ENCODE peak calls at places on chromosomes 12 and 14, in seven cellular contexts. L is MM.1S, U is PC-3, S is neural progenitor cell, X is hepatocyte, D is GM23248, Y is K562. T is an unnamed sample.

GRCh38 chr14:55000381-55000780 is 26.5 kb downstream of the WDHD1 start:
- DNase-seq in L (no peak), S (no peak), X (no peak), U (no peak), Y (no peak), D (no peak), T (no peak)

GRCh38 chr14:90453401-90453951 is 56.6 kb downstream of the CALM1 start:
- DNase-seq in D (peak; percentile 10), U (no peak), S (no peak), L (no peak), X (peak; percentile 44), Y (no peak), T (no peak)

GRCh38 chr14:24165785-24166184 is 4.7 kb downstream of the IRF9 start:
- DNase-seq in X (no peak), S (no peak), Y (no peak), D (no peak), L (no peak), U (no peak), T (no peak)

GRCh38 chr12:77830502-77830901 is at the start of gene NAV3:
- DNase-seq in S (no peak), U (no peak), Y (no peak), D (peak; percentile 15), X (no peak), L (no peak), T (no peak)

GRCh38 chr12:74286254-74286653 is 251.4 kb upstream of the ATXN7L3B start:
- DNase-seq in L (no peak), S (no peak), D (no peak), X (no peak), U (no peak), Y (no peak), T (no peak)

GRCh38 chr12:30823140-30823669 is 68.5 kb upstream of the CAPRIN2 start:
- DNase-seq in X (peak; percentile 74), D (peak; percentile 51), L (no peak), Y (no peak), S (peak; percentile 59), U (no peak), T (no peak)

GRCh38 chr12:6827437-6827894 is 741 bp upstream of the P3H3 start:
- DNase-seq in D (peak; percentile 90), X (peak; percentile 91), L (no peak), S (peak; percentile 91), Y (peak; percentile 56), U (peak; percentile 60), T (peak; percentile 62)

GRCh38 chr14:60067911-60068310 is 23.8 kb upstream of the PCNX4 start:
- DNase-seq in Y (no peak), D (no peak), L (no peak), X (no peak), S (peak; percentile 7), U (no peak), T (no peak)

GRCh38 chr14:104228221-104228620 is 89.8 kb downstream of the KIF26A start:
- DNase-seq in Y (no peak), X (no peak), D (no peak), L (no peak), U (no peak), S (no peak), T (no peak)

GRCh38 chr14:61608245-61609142 is 86.8 kb upstream of the HIF1A start:
- DNase-seq in L (no peak), S (peak; percentile 87), U (peak; percentile 41), D (peak; percentile 55), Y (no peak), X (no peak), T (no peak)

GRCh38 chr12:28497889-28498411 is 307.7 kb downstream of the CCDC91 start:
- DNase-seq in D (peak; percentile 49), Y (no peak), S (no peak), X (no peak), U (peak; percentile 93), L (peak; percentile 26), T (no peak)

GRCh38 chr14:104513641-104514046 is 65.9 kb upstream of the C14orf180 start:
- DNase-seq in D (no peak), Y (no peak), L (no peak), X (no peak), U (no peak), S (no peak), T (no peak)

GRCh38 chr12:92848740-92849139 is 80.4 kb downstream of the EEA1 start:
- DNase-seq in D (no peak), Y (no peak), X (no peak), U (no peak), L (no peak), S (no peak), T (no peak)

DNA sequence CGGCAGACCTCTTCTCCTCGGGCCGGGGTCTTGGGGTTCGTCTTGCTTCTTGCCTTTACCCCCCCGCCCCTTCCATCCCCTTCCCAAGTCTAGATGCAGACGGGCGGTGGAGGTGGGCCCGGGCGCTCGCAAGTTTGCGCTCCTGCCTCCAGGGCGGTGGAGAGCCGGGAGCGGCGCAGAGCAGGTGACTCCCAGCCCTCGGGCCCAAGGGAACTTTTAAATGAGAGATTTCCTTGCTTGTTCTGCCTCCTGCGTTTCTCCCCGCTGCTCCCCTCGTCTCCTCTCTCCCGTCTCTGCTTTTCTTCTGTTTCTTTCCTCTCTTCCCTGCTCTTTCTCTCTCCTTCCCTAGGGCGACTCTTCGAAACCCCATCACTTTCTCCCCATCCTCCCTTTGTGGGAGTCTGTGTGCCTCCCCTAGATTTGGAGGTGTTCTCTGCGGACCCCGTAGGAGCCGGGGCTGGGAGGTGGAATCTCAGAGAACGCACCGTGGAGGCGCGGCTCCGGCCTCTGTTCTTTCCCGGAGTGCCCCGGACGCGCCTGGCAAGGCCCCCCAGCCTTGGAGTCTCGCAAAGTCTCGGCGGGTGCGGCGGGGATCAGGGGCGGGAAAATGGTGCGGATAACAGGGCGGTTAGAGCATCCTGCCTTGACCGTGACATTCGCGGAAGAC is 114.7 kb upstream of the MYL2 start:
- DNase-seq in L (no peak), D (peak; percentile 4), X (no peak), U (no peak), S (peak; percentile 13), Y (no peak), T (no peak)
- TF ChIP-seq EZH2 in L (no peak), D (peak; percentile 77), X (no peak), U (peak; percentile 99), S (peak; percentile 93), Y (no peak), T (no peak)

DNA sequence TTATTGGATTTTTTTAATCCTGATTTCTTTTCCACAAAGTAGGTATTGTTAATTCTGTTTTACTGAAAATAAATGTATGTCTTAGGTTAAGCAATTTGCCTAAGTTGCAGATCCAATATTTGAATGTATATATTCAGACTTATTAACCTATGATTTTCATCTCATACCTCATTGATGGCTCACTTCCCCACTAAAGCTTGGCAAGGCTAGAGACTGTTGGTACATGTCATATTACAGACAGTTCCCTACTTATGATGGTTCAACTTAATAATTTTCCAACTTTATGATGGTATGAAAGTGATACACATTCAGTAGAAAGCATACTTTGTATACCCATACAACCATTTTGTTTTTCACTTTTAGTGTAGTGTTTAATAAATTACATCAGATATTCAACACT is 33.2 kb upstream of the KCNH3 start:
- DNase-seq in D (peak; percentile 47), U (peak; percentile 71), Y (no peak), S (no peak), L (no peak), X (no peak), T (no peak)
- H3K4me2 ChIP-seq in D (no peak overlapping the region), U (peak overlapping the region; percentile 2), Y (no peak overlapping the region), S (no peak overlapping the region), L (no peak overlapping the region), X (no peak overlapping the region), T (no peak overlapping the region)

GRCh38 chr14:80956922-80957321 is 1.5 kb downstream of the TSHR start:
- DNase-seq in S (no peak), L (no peak), Y (no peak), U (no peak), X (no peak), D (no peak), T (peak; percentile 46)

GRCh38 chr14:80958258-80958657 is 2.8 kb downstream of the TSHR start:
- DNase-seq in U (no peak), Y (no peak), D (no peak), S (no peak), X (no peak), L (no peak), T (peak; percentile 44)

GRCh38 chr14:80954771-80955299 is 586 bp upstream of the TSHR start:
- DNase-seq in L (peak; percentile 59), X (peak; percentile 85), U (peak; percentile 88), D (peak; percentile 92), Y (peak; percentile 49), S (peak; percentile 91), T (peak; percentile 85)

GRCh38 chr14:80956105-80956504 is 684 bp downstream of the TSHR start:
- DNase-seq in U (no peak), S (no peak), Y (no peak), D (no peak), L (no peak), X (no peak), T (no peak)

DNA sequence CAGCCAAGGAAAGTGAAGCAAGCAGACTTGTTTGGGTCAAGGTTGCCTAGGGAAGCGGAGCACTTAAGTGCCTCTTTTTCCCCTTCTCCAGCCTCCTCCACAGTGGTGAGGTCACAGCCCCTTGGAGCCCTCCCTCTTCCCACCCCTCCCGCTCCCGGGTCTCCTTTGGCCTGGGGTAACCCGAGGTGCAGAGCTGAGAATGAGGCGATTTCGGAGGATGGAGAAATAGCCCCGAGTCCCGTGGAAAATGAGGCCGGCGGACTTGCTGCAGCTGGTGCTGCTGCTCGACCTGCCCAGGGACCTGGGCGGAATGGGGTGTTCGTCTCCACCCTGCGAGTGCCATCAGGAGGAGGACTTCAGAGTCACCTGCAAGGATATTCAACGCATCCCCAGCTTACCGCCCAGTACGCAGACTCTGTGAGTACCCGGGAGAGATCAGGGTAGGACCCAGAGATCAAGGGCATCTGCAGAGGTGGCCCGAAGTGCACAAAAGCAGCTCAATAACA is at the start of gene TSHR:
- DNase-seq in X (no peak), U (no peak), L (no peak), Y (peak; percentile 4), D (no peak), S (peak; percentile 23), T (peak; percentile 76)
- TF ChIP-seq EZH2 in X (no peak), U (no peak), L (no peak), Y (no peak), D (no peak), S (no peak), T (no peak)

GRCh38 chr14:52918486-52918885 is 32.4 kb downstream of the FERMT2 start:
- DNase-seq in D (peak; percentile 87), X (no peak), U (peak; percentile 91), L (peak; percentile 64), S (no peak), Y (no peak), T (peak; percentile 25)

GRCh38 chr14:52923902-52924575 is 26.8 kb downstream of the FERMT2 start:
- DNase-seq in X (no peak), S (no peak), U (no peak), D (peak; percentile 31), L (no peak), Y (no peak), T (peak; percentile 18)

GRCh38 chr14:52922059-52922458 is 28.8 kb downstream of the FERMT2 start:
- DNase-seq in D (no peak), X (no peak), L (no peak), Y (no peak), S (no peak), U (no peak), T (no peak)

GRCh38 chr14:52919971-52920370 is 30.9 kb downstream of the FERMT2 start:
- DNase-seq in X (no peak), Y (no peak), U (peak; percentile 79), L (no peak), S (no peak), D (no peak), T (no peak)

DNA sequence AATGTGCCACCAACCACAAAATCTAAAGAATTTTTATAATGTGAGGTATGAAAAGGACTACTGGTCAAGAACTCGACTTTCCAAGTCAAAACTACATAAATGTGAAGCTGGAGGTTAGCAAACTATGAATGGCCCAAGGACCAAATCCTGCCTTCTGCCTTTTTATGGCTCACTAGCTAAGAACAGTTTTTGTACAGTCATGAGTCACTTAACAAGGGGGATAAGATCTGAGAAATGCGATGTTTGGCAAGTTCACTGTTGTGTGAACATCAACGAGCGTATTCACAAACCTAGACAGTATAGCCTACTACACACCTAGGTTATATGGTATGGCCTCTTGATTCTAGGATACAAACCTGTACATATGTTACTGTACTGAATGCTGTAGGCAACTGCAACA is 28.2 kb downstream of the FERMT2 start:
- DNase-seq in L (no peak), X (no peak), S (no peak), Y (no peak), D (peak; percentile 83), U (peak; percentile 84), T (no peak)
- H3K4me2 ChIP-seq in L (no peak overlapping the region), X (no peak overlapping the region), S (no peak overlapping the region), Y (no peak overlapping the region), D (peak overlapping the region; percentile 35), U (peak overlapping the region; percentile 30), T (no peak overlapping the region)

T was measured in DND-41.